ENCODE peak calls at places on chromosome 1, in ten cellular contexts. S is lower lobe of right lung; H is CD4-positive, CD25-positive, alpha-beta regulatory T cell; Y is GM12878; U is naive thymus-derived CD4-positive, alpha-beta T cell; T is PC-3; G is H9; R is fibroblast of lung; P is testis; J is CD8-positive, alpha-beta T cell. W is an unnamed sample.

GRCh38 chr1:89808429-89809117 is 12.3 kb upstream of the LRRC8D start:
- DNase-seq in J (no peak), G (peak; percentile 55), H (no peak), S (no peak), T (peak; percentile 85), P (no peak), Y (no peak), U (no peak), R (peak; percentile 21), W (no peak)

GRCh38 chr1:182086620-182087019 is 25.1 kb upstream of the ZNF648 start:
- DNase-seq in Y (no peak), G (no peak), S (no peak), U (no peak), R (no peak), P (no peak), J (no peak), T (no peak), H (no peak), W (no peak)

GRCh38 chr1:241063281-241063680 is 293.7 kb downstream of the RGS7 start:
- DNase-seq in P (no peak), R (no peak), G (no peak), Y (no peak), H (no peak), S (no peak), J (no peak), U (no peak), T (no peak), W (no peak)

GRCh38 chr1:184022651-184023050 is 14.9 kb downstream of the COLGALT2 start:
- DNase-seq in Y (no peak), H (no peak), J (no peak), R (peak; percentile 83), T (no peak), G (no peak), P (no peak), S (no peak), U (no peak), W (peak; percentile 63)

GRCh38 chr1:59530119-59530518 is 233.2 kb downstream of the FGGY start:
- DNase-seq in H (no peak), U (no peak), G (no peak), R (no peak), S (no peak), P (no peak), J (no peak), T (no peak), Y (no peak), W (no peak)

GRCh38 chr1:165116732-165117131 is 239.8 kb downstream of the LMX1A start:
- DNase-seq in U (no peak), R (peak; percentile 22), S (no peak), H (no peak), G (no peak), J (no peak), P (no peak), T (peak; percentile 97), Y (no peak), W (no peak)

GRCh38 chr1:198936371-198937083 is 297.7 kb downstream of the PTPRC start:
- DNase-seq in R (peak; percentile 47), S (no peak), J (no peak), U (no peak), H (peak; percentile 27), P (peak; percentile 28), Y (no peak), T (no peak), G (no peak), W (peak; percentile 2)

GRCh38 chr1:155181371-155182051 is 7.9 kb downstream of the TRIM46 start:
- DNase-seq in H (no peak), J (no peak), U (no peak), Y (no peak), S (peak; percentile 54), G (no peak), T (no peak), P (no peak), R (no peak), W (no peak)

GRCh38 chr1:109584766-109585165 is 34.6 kb downstream of the GNAT2 start:
- DNase-seq in Y (no peak), T (no peak), H (no peak), G (no peak), U (no peak), J (no peak), S (no peak), R (no peak), P (no peak), W (no peak)

GRCh38 chr1:224273651-224274050 is 56.3 kb downstream of the NVL start:
- DNase-seq in S (no peak), J (no peak), U (no peak), T (peak; percentile 72), H (no peak), G (no peak), R (peak; percentile 77), Y (no peak), P (no peak), W (no peak)

GRCh38 chr1:170618418-170618817 is 45.5 kb upstream of the PRRX1 start:
- DNase-seq in S (no peak), T (no peak), G (no peak), U (no peak), H (peak; percentile 22), R (no peak), P (no peak), J (no peak), Y (no peak), W (no peak)

GRCh38 chr1:170619167-170620030 is 44.5 kb upstream of the PRRX1 start:
- DNase-seq in U (no peak), P (peak; percentile 40), G (no peak), T (peak; percentile 29), J (no peak), H (no peak), Y (no peak), S (no peak), R (no peak), W (peak; percentile 4)

GRCh38 chr1:170623171-170623570 is 40.8 kb upstream of the PRRX1 start:
- DNase-seq in T (peak; percentile 87), S (no peak), H (no peak), G (no peak), J (no peak), Y (no peak), P (no peak), U (no peak), R (peak; percentile 82), W (peak; percentile 7)

GRCh38 chr1:170617595-170618215 is 46.2 kb upstream of the PRRX1 start:
- DNase-seq in J (no peak), H (no peak), Y (no peak), U (no peak), P (no peak), R (no peak), T (no peak), S (no peak), G (no peak), W (no peak)

DNA sequence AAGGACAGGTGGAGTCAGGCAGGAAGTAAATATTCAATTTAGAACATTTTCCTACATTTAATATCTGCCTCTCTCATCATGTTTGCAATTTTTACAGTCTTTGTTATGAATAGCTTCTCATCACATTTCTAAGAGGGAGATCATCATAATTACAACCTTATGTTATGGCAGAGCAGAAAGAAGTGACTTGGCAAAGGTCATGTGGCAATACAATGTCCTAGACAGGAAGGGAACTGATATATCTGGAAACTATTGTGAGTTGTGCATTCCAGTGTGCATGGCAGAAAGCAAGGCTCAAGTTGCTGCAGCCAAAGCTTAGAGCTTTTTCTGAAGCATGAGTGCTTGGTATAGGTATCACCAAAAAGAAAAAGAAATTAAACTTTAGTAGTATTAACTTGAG is 43.8 kb upstream of the PRRX1 start:
- DNase-seq in J (no peak), U (no peak), G (no peak), Y (no peak), R (no peak), H (no peak), S (no peak), P (no peak), T (no peak), W (no peak)
- H3K27me3 ChIP-seq in J (no peaks in the 10 kb centered on the region), U (peaks cover 3% of the 10 kb centered on the region), G (no peaks in the 10 kb centered on the region), Y (no peaks in the 10 kb centered on the region), R (no peaks in the 10 kb centered on the region), H (peaks cover 5% of the 10 kb centered on the region), S (no peaks in the 10 kb centered on the region), P (no peaks in the 10 kb centered on the region), T (no peaks in the 10 kb centered on the region), W (no peaks in the 10 kb centered on the region)

DNA sequence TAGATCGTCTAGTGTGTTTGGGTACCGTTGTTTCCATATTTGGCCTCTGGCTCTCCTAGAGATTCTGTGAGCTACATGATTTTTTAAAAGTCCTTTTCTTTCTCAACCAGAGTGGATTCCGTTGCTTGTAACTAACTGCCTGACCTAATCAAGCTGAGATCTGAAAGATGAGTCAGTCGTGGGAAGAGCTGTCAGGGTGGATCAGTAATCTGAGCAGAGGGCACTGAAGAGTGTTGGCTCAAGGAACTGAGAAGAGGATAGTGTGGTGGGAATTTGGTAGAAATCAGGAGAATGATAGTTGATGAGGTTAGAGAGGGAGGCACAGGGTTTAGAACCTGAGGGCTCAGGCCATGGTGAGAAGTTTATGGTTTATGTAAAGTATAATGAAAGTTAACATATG is 52.2 kb downstream of the TRAF5 start:
- DNase-seq in P (no peak), J (no peak), S (no peak), T (peak; percentile 63), G (no peak), Y (no peak), R (peak; percentile 56), H (no peak), U (no peak), W (no peak)
- H3K27ac ChIP-seq in P (no peak overlapping the region), J (no peak overlapping the region), S (no peak overlapping the region), T (no peak overlapping the region), G (no peak overlapping the region), Y (no peak overlapping the region), R (no peak overlapping the region), H (no peak overlapping the region), U (peak overlapping the region; percentile 26), W (peak overlapping the region; percentile 10)

DNA sequence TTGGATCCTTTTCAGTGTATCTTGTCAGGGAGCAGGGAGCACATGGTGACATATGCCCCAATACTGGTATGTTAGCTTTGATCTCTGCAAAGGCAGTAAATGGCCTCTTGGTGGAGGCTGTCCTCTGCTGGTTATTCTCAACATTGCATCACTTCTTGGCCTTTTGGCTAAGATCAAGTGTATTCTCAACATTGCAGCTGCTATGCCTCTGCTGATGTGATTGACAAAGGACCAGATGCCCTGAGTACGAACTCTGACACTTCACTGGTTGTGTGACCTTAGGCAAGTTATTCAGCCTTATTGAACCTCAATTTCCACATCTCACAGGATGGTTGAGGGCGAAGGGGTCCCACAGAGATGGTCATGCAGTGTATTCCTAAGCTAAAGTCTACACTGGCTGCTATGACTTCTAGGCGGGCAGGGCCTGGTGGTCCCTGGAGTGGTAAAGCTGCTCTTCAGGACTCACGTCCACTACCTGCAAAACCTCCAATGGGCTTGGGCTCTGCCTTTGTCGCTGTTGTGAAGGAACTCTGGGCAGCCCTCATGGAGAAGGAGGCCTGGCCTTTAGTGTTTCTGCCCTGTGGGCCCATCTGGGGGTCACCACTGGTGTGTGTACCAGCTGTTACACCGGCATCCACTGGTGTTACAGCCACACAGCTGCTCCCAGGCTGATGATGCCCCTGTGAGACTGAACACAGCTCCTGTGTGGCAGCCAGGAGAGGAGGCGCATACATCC is 64.8 kb downstream of the DNTTIP2 start:
- DNase-seq in J (peak; percentile 9), R (peak; percentile 89), S (no peak), P (peak; percentile 82), Y (peak; percentile 40), G (peak; percentile 73), U (peak; percentile 35), H (peak; percentile 78), T (peak; percentile 95), W (peak; percentile 95)
- H3K4me1 ChIP-seq in J (peaks cover 9% of the 10 kb centered on the region), R (peaks cover 19% of the 10 kb centered on the region), S (peaks cover 35% of the 10 kb centered on the region), P (peaks cover 23% of the 10 kb centered on the region), Y (peaks cover 8% of the 10 kb centered on the region), G (no peaks in the 10 kb centered on the region), U (peaks cover 11% of the 10 kb centered on the region), H (peaks cover 6% of the 10 kb centered on the region), T (peaks cover 71% of the 10 kb centered on the region), W (peaks cover 60% of the 10 kb centered on the region)

DNA sequence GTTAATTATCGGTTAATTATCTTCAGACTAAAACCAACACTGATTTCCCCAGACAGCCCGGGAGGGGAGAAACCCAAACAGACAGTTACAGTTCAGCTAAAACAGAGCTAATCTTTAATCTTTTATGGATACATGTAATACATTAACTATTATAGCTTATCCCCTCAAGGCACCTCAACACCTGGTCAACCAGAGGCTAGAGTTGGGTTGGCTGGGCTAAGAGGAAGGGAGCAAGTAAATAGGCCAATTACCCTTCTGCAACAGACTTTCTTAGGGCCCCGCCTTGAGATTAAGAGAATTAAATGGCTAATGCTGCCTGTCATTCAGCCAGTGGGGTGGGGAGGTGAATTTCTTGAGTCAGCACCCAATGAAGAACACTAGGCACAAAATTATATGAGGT is 6.6 kb upstream of the MED18 start:
- DNase-seq in G (no peak), J (no peak), U (no peak), T (peak; percentile 10), H (no peak), Y (peak; percentile 48), R (no peak), P (no peak), S (no peak), W (no peak)
- H3K27me3 ChIP-seq in G (no peaks in the 10 kb centered on the region), J (no peaks in the 10 kb centered on the region), U (no peaks in the 10 kb centered on the region), T (no peaks in the 10 kb centered on the region), H (peaks cover 3% of the 10 kb centered on the region), Y (no peaks in the 10 kb centered on the region), R (no peaks in the 10 kb centered on the region), P (no peaks in the 10 kb centered on the region), S (no peaks in the 10 kb centered on the region), W (peaks cover 4% of the 10 kb centered on the region)